ENCODE peak calls at places on chromosomes 13 and 19, in five cellular contexts. D is stimulated activated CD4-positive, alpha-beta T cell treated with anti-CD3 and anti-CD28 coated beads, Interleukin-2, amount 100 ng/mL, for 48 hours; W is AG10803; X is activated gamma-delta T cell; L is glomerular endothelial cell. J is an unnamed sample.

GRCh38 chr19:38544569-38545315 is 73.0 kb downstream of the MAP4K1 start:
- DNase-seq in X (no peak), W (no peak), D (no peak), L (no peak), J (no peak)

GRCh38 chr13:35140831-35141230 is 198.8 kb downstream of the NBEA start:
- DNase-seq in X (no peak), D (no peak), W (peak; percentile 23), L (no peak), J (no peak)

GRCh38 chr13:50085063-50085462 is 69.8 kb downstream of the KCNRG start:
- DNase-seq in X (no peak), L (peak; percentile 55), W (no peak), D (no peak), J (peak; percentile 32)

GRCh38 chr19:3375221-3376088 is 9.1 kb downstream of the NFIC start:
- DNase-seq in L (no peak), X (no peak), W (peak; percentile 37), D (no peak), J (no peak)

GRCh38 chr13:26280295-26280694 is 26.4 kb downstream of the CDK8 start:
- DNase-seq in X (no peak), L (no peak), W (peak; percentile 63), D (no peak), J (no peak)

GRCh38 chr19:11426656-11427055 is 7.5 kb upstream of the RGL3 start:
- DNase-seq in W (no peak), D (no peak), X (no peak), L (no peak), J (no peak)

GRCh38 chr19:38511074-38511708 is 77.7 kb downstream of the RYR1 start:
- DNase-seq in L (no peak), W (no peak), D (no peak), X (no peak), J (no peak)

GRCh38 chr19:49801966-49802661 is 11.0 kb downstream of the FUZ start:
- DNase-seq in W (peak; percentile 84), D (no peak), L (no peak), X (no peak), J (peak; percentile 76)

GRCh38 chr13:41546372-41547252 is 89.3 kb downstream of the RGCC start:
- DNase-seq in W (peak; percentile 83), D (no peak), L (no peak), X (no peak), J (no peak)

GRCh38 chr19:58330458-58330857 is 3.7 kb downstream of the ZSCAN22 start:
- DNase-seq in D (no peak), L (no peak), W (peak; percentile 59), X (no peak), J (no peak)

GRCh38 chr19:54309811-54310210 is 3.2 kb downstream of the LILRA5 start:
- DNase-seq in W (no peak), L (no peak), D (no peak), X (no peak), J (no peak)

GRCh38 chr13:113305208-113305607 is 8.2 kb downstream of the LAMP1 start:
- DNase-seq in W (peak; percentile 70), L (no peak), X (no peak), D (no peak), J (no peak)

GRCh38 chr19:23817519-23817918 is 58.8 kb upstream of the ZNF681 start:
- DNase-seq in D (no peak), W (no peak), X (no peak), L (no peak), J (no peak)

GRCh38 chr19:36963262-36963661 is 47.1 kb downstream of the ZNF568 start:
- DNase-seq in D (no peak), W (no peak), L (no peak), X (no peak), J (no peak)

GRCh38 chr13:45851171-45851889 is at the start of gene SIAH3:
- DNase-seq in X (no peak), D (peak; percentile 7), W (no peak), L (no peak), J (no peak)

GRCh38 chr19:10961073-10961762 is 388 bp downstream of the SMARCA4 start:
- DNase-seq in W (peak; percentile 20), X (no peak), D (no peak), L (no peak), J (peak; percentile 53)

GRCh38 chr13:45321230-45321629 is 19.8 kb downstream of the TPT1 start:
- DNase-seq in X (no peak), W (no peak), D (no peak), L (no peak), J (no peak)

GRCh38 chr13:97221046-97221445 is 1.1 kb upstream of the MBNL2 start:
- DNase-seq in D (no peak), X (no peak), L (no peak), W (no peak), J (no peak)

GRCh38 chr19:9151367-9151766 is 11.2 kb downstream of the ZNF317 start:
- DNase-seq in X (no peak), W (no peak), D (no peak), L (no peak), J (no peak)

GRCh38 chr19:33407140-33407551 is 33.6 kb downstream of the CEBPG start:
- DNase-seq in X (no peak), W (no peak), D (no peak), L (no peak), J (no peak)

GRCh38 chr13:97125810-97126738 is 96.1 kb upstream of the MBNL2 start:
- DNase-seq in X (no peak), L (no peak), W (peak; percentile 71), D (no peak), J (no peak)

GRCh38 chr19:703651-704446 is 4.9 kb upstream of the PALM start:
- DNase-seq in W (no peak), L (no peak), X (peak; percentile 61), D (peak; percentile 55), J (peak; percentile 69)

GRCh38 chr19:30699871-30700280 is 327.7 kb downstream of the ZNF536 start:
- DNase-seq in W (no peak), L (no peak), X (no peak), D (no peak), J (no peak)

GRCh38 chr19:48548253-48548911 is 3.6 kb upstream of the SULT2B1 start:
- DNase-seq in D (no peak), X (no peak), L (no peak), W (no peak), J (no peak)

GRCh38 chr19:10747271-10747670 is 29.4 kb downstream of the DNM2 start:
- DNase-seq in X (no peak), L (no peak), D (no peak), W (no peak), J (no peak)